ENCODE peak calls at places on chromosomes 3 and 15, in five cellular contexts. T, L, E, H and Y are unnamed samples.

GRCh38 chr3:174408310-174408709 is 450.8 kb upstream of the NAALADL2 start:
- ATAC-seq in H (no peak), L (no peak), E (no peak), T (no peak), Y (no peak)

GRCh38 chr3:140433431-140433830 is 244.4 kb upstream of the TRIM42 start:
- ATAC-seq in L (no peak), T (no peak), E (no peak), H (no peak), Y (no peak)

GRCh38 chr3:151306168-151306810 is 10.3 kb downstream of the GPR87 start:
- ATAC-seq in H (no peak), L (no peak), T (no peak), E (no peak), Y (no peak)

GRCh38 chr15:72285927-72286516 is 13.7 kb upstream of the PARP6 start:
- ATAC-seq in E (peak), H (peak), T (peak), L (peak), Y (peak)

GRCh38 chr3:173221010-173221409 is 80.0 kb upstream of the SPATA16 start:
- ATAC-seq in L (no peak), E (peak), T (no peak), H (no peak), Y (no peak)

GRCh38 chr15:66982250-66982649 is 83.2 kb upstream of the SMAD3 start:
- ATAC-seq in E (no peak), L (no peak), H (no peak), T (no peak), Y (no peak)

GRCh38 chr3:17605032-17605431 is 137.4 kb downstream of the TBC1D5 start:
- ATAC-seq in H (no peak), T (no peak), E (peak), L (peak), Y (no peak)

GRCh38 chr3:15520804-15521572 is 518 bp downstream of the COLQ start:
- ATAC-seq in L (peak), E (no peak), H (no peak), T (peak), Y (no peak)

GRCh38 chr3:33030802-33031201 is 66.1 kb downstream of the GLB1 start:
- ATAC-seq in H (no peak), T (no peak), L (no peak), E (peak), Y (no peak)

GRCh38 chr15:87739866-87740265 is 516.7 kb downstream of the NTRK3 start:
- ATAC-seq in E (no peak), H (no peak), T (no peak), L (no peak), Y (no peak)

GRCh38 chr15:32838820-32839219 is 121.0 kb downstream of the GREM1 start:
- ATAC-seq in H (peak), L (no peak), T (peak), E (no peak), Y (peak)

GRCh38 chr15:27017168-27017809 is 46.3 kb downstream of the GABRG3 start:
- ATAC-seq in E (no peak), H (no peak), L (no peak), T (peak), Y (peak)

GRCh38 chr3:170584585-170585007 is 1.3 kb downstream of the SLC7A14 start:
- ATAC-seq in L (no peak), E (peak), T (peak), H (peak), Y (no peak)

GRCh38 chr15:78397382-78397781 is 40.6 kb upstream of the IREB2 start:
- ATAC-seq in E (peak), T (no peak), H (no peak), L (no peak), Y (no peak)

GRCh38 chr3:147417896-147418295 is 8.7 kb downstream of the ZIC1 start:
- ATAC-seq in H (no peak), L (no peak), T (no peak), E (no peak), Y (no peak)

GRCh38 chr15:70797464-70797863 is 34.1 kb upstream of the UACA start:
- ATAC-seq in T (no peak), H (no peak), L (no peak), E (no peak), Y (no peak)

GRCh38 chr3:149252272-149252671 is 30.6 kb upstream of the CP start:
- ATAC-seq in T (no peak), L (no peak), E (no peak), H (no peak), Y (no peak)
- TF ChIP-seq POLR2A in T (no peak), L (no peak), E (no peak), H (no peak), Y (no peak)

DNA sequence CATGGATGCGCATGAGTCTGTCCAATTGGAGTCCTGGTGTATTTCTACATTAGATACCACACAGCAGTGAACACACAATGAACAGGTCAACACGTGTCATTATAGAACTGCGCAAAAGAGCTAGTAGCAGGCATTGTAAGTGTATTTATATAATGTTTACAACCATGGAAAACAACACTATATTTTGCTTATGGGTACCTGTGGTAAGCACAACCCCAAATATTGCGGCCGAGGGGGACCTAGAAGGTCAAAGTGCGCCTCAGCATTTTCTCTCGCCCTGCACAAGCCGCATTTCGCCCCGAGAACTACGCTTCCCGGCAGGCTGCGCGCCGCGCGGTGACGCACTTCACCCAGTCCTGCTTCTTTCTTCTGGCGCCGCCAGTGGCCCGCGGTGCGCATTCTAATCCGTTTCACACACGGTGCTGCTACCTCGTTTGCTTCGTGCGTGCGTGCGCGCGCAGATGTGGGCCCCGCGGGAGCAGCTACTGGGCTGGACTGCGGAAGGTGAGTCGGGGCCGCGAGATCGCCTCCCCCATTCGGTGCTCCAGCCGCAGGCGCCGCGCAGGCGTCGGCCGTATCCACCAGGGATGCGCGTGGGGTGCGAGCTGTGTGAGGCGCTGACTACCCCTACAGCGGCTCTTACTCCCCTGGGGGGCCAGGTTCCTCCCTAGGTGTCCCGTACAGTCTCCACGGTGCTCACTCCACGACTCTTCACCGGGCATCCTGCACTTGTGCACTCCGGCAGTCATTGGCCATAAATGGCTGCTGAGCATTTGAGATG is at the start of gene ZNF589:
- ATAC-seq in E (peak), T (peak), H (peak), L (peak), Y (peak)
- TF ChIP-seq POLR2A in E (peak), T (peak), H (peak), L (peak), Y (peak)

GRCh38 chr15:75578206-75578947 is 738 bp downstream of the PTPN9 start:
- ATAC-seq in T (peak), H (peak), L (peak), E (peak), Y (peak)

GRCh38 chr15:75583689-75584088 is 4.6 kb upstream of the PTPN9 start:
- ATAC-seq in E (no peak), H (no peak), T (no peak), L (no peak), Y (no peak)

GRCh38 chr15:75577401-75578205 is 1.5 kb downstream of the PTPN9 start:
- ATAC-seq in E (no peak), H (no peak), L (no peak), T (peak), Y (no peak)

GRCh38 chr15:75584121-75584520 is 5.0 kb upstream of the PTPN9 start:
- ATAC-seq in E (no peak), T (no peak), L (no peak), H (no peak), Y (no peak)

DNA sequence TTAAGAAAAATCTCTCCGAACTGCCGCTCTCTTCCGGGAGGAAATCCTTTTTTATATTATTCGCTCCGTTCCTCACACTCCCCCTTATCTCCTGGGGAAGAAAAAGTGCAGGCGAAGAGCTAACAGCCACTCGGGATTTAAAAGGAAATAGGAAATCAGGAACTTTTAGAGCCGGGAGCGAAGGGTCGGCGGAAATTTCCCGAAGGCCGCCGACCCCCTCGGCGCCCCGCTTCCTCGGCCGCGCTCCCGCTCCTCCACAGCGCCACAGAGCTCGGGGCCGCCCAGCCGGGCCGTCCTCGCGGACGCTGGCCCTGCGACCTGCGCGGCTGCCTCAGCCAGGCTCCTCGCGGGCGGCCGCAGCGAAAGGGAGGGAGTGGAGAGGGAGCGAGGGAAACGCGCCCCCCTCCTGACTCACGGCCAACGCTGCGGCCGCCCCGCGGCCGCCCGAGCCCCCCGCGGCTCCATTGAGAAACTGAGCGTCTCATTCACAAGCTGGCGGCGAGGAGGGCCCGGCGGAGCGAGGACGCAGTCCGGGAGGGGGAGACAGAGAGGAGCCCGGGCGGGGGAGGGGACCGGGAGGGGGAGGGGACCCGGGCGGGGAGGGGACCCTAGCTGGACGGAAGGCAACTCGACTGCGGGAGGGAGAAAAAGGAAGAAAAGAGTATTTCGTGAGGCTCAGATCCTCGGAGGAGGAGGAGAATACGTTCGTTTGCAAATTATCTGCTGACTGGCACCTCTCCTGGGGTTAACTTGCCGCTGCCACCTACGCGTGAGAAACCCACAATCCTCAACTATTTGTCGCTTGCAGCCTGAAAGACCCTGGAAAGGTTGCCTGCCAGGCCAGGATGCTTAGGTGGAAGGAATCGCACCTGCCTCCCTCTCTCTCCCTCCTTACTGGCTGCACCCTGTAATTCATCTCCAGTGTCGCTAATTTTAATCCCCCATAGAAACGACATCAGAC is at the start of gene PTPN9:
- ATAC-seq in L (peak), E (peak), T (peak), H (peak), Y (peak)
- TF ChIP-seq POLR2A in L (peak), E (peak), T (peak), H (peak), Y (peak)

GRCh38 chr3:168544097-168544957 is 448.6 kb upstream of the GOLIM4 start:
- ATAC-seq in L (no peak), T (no peak), H (no peak), E (no peak), Y (no peak)
- TF ChIP-seq POLR2A in L (no peak), T (no peak), H (no peak), E (no peak), Y (no peak)

GRCh38 chr3:150251187-150251592 is 156.9 kb upstream of the TSC22D2 start:
- ATAC-seq in E (no peak), H (no peak), T (no peak), L (peak), Y (peak)

GRCh38 chr3:150254199-150254786 is 153.8 kb upstream of the TSC22D2 start:
- ATAC-seq in T (no peak), E (no peak), L (peak), H (no peak), Y (peak)

GRCh38 chr3:150253622-150254021 is 154.5 kb upstream of the TSC22D2 start:
- ATAC-seq in L (peak), T (no peak), E (no peak), H (no peak), Y (no peak)

GRCh38 chr3:150251654-150252053 is 156.4 kb upstream of the TSC22D2 start:
- ATAC-seq in H (no peak), L (no peak), T (no peak), E (no peak), Y (no peak)

GRCh38 chr3:150252462-150252861 is 155.6 kb upstream of the TSC22D2 start:
- ATAC-seq in T (no peak), H (peak), E (no peak), L (no peak), Y (no peak)
- TF ChIP-seq POLR2A in T (no peak), H (no peak), E (no peak), L (no peak), Y (no peak)